ENCODE peak calls at places on chromosomes 16 and 17, in nine cellular contexts. One of them, this sample, is unnamed.

GRCh38 chr16:74439685-74440084 is 18.4 kb upstream of the CLEC18B start:
- DNase-seq in OCI-LY7: no peak
- DNase-seq in heart right ventricle: no peak
- DNase-seq in A673: no peak
- DNase-seq in left ventricle myocardium inferior: no peak
- DNase-seq in ovary: no peak
- DNase-seq in body of pancreas: no peak
- DNase-seq in CD8-positive, alpha-beta memory T cell: no peak
- DNase-seq in H1: no peak
- DNase-seq in this sample: no peak

GRCh38 chr16:3444032-3444388 is 530 bp downstream of the NAA60 start:
- DNase-seq in OCI-LY7: peak; percentile 51
- DNase-seq in heart right ventricle: no peak
- DNase-seq in A673: peak; percentile 72
- DNase-seq in left ventricle myocardium inferior: no peak
- DNase-seq in ovary: no peak
- DNase-seq in body of pancreas: no peak
- DNase-seq in CD8-positive, alpha-beta memory T cell: peak; percentile 31
- DNase-seq in H1: no peak
- DNase-seq in this sample: peak; percentile 71

GRCh38 chr17:35432176-35433074 is at the start of gene SLFN12:
- DNase-seq in OCI-LY7: no peak
- DNase-seq in heart right ventricle: peak; percentile 79
- DNase-seq in A673: peak; percentile 80
- DNase-seq in left ventricle myocardium inferior: peak; percentile 45
- DNase-seq in ovary: peak; percentile 74
- DNase-seq in body of pancreas: peak; percentile 70
- DNase-seq in CD8-positive, alpha-beta memory T cell: peak; percentile 68
- DNase-seq in H1: peak; percentile 71
- DNase-seq in this sample: peak; percentile 90

GRCh38 chr17:83151442-83152220 is 72.2 kb downstream of the METRNL start:
- DNase-seq in OCI-LY7: no peak
- DNase-seq in heart right ventricle: no peak
- DNase-seq in A673: no peak
- DNase-seq in left ventricle myocardium inferior: no peak
- DNase-seq in ovary: no peak
- DNase-seq in body of pancreas: no peak
- DNase-seq in CD8-positive, alpha-beta memory T cell: no peak
- DNase-seq in H1: no peak
- DNase-seq in this sample: no peak

GRCh38 chr17:77228224-77229215 is 87.8 kb downstream of the SEC14L1 start:
- DNase-seq in OCI-LY7: no peak
- DNase-seq in heart right ventricle: no peak
- DNase-seq in A673: no peak
- DNase-seq in left ventricle myocardium inferior: no peak
- DNase-seq in ovary: no peak
- DNase-seq in body of pancreas: no peak
- DNase-seq in CD8-positive, alpha-beta memory T cell: no peak
- DNase-seq in H1: no peak
- DNase-seq in this sample: no peak

GRCh38 chr17:6437466-6437865 is 2.5 kb upstream of the AIPL1 start:
- DNase-seq in OCI-LY7: no peak
- DNase-seq in heart right ventricle: no peak
- DNase-seq in A673: no peak
- DNase-seq in left ventricle myocardium inferior: no peak
- DNase-seq in ovary: no peak
- DNase-seq in body of pancreas: no peak
- DNase-seq in CD8-positive, alpha-beta memory T cell: no peak
- DNase-seq in H1: no peak
- DNase-seq in this sample: no peak

GRCh38 chr17:53353919-53354351 is 468.8 kb upstream of the KIF2B start:
- DNase-seq in OCI-LY7: no peak
- DNase-seq in heart right ventricle: peak; percentile 14
- DNase-seq in A673: no peak
- DNase-seq in left ventricle myocardium inferior: no peak
- DNase-seq in ovary: no peak
- DNase-seq in body of pancreas: peak; percentile 66
- DNase-seq in CD8-positive, alpha-beta memory T cell: no peak
- DNase-seq in H1: no peak
- DNase-seq in this sample: no peak

GRCh38 chr16:75761111-75761510 is 34.8 kb upstream of the CPHXL start:
- DNase-seq in OCI-LY7: peak; percentile 65
- DNase-seq in heart right ventricle: no peak
- DNase-seq in A673: peak; percentile 59
- DNase-seq in left ventricle myocardium inferior: no peak
- DNase-seq in ovary: no peak
- DNase-seq in body of pancreas: no peak
- DNase-seq in CD8-positive, alpha-beta memory T cell: no peak
- DNase-seq in H1: no peak
- DNase-seq in this sample: no peak

GRCh38 chr17:11005940-11006339 is 168.1 kb upstream of the PIRT start:
- DNase-seq in OCI-LY7: no peak
- DNase-seq in heart right ventricle: no peak
- DNase-seq in A673: no peak
- DNase-seq in left ventricle myocardium inferior: no peak
- DNase-seq in ovary: no peak
- DNase-seq in body of pancreas: no peak
- DNase-seq in CD8-positive, alpha-beta memory T cell: no peak
- DNase-seq in H1: no peak
- DNase-seq in this sample: no peak

GRCh38 chr17:11002417-11002816 is 164.5 kb upstream of the PIRT start:
- DNase-seq in OCI-LY7: no peak
- DNase-seq in heart right ventricle: no peak
- DNase-seq in A673: no peak
- DNase-seq in left ventricle myocardium inferior: no peak
- DNase-seq in ovary: no peak
- DNase-seq in body of pancreas: no peak
- DNase-seq in CD8-positive, alpha-beta memory T cell: no peak
- DNase-seq in H1: no peak
- DNase-seq in this sample: no peak

GRCh38 chr17:11006530-11006929 is 168.6 kb upstream of the PIRT start:
- DNase-seq in OCI-LY7: no peak
- DNase-seq in heart right ventricle: no peak
- DNase-seq in A673: no peak
- DNase-seq in left ventricle myocardium inferior: no peak
- DNase-seq in ovary: no peak
- DNase-seq in body of pancreas: no peak
- DNase-seq in CD8-positive, alpha-beta memory T cell: no peak
- DNase-seq in H1: no peak
- DNase-seq in this sample: no peak
- H3K9me3 ChIP-seq in OCI-LY7: no peaks in the 10 kb centered on the region
- H3K9me3 ChIP-seq in heart right ventricle: no peaks in the 10 kb centered on the region
- H3K9me3 ChIP-seq in A673: no peaks in the 10 kb centered on the region
- H3K9me3 ChIP-seq in left ventricle myocardium inferior: peaks cover 4% of the 10 kb centered on the region
- H3K9me3 ChIP-seq in ovary: no peaks in the 10 kb centered on the region
- H3K9me3 ChIP-seq in body of pancreas: no peaks in the 10 kb centered on the region
- H3K9me3 ChIP-seq in CD8-positive, alpha-beta memory T cell: no peaks in the 10 kb centered on the region
- H3K9me3 ChIP-seq in H1: no peaks in the 10 kb centered on the region
- H3K9me3 ChIP-seq in this sample: no peaks in the 10 kb centered on the region

GRCh38 chr17:67434061-67434525 is 57.0 kb downstream of the PITPNC1 start:
- DNase-seq in OCI-LY7: no peak
- DNase-seq in heart right ventricle: peak; percentile 74
- DNase-seq in A673: peak; percentile 81
- DNase-seq in left ventricle myocardium inferior: peak; percentile 54
- DNase-seq in ovary: no peak
- DNase-seq in body of pancreas: peak; percentile 13
- DNase-seq in CD8-positive, alpha-beta memory T cell: peak; percentile 76
- DNase-seq in H1: no peak
- DNase-seq in this sample: peak; percentile 32
- H3K27ac ChIP-seq in OCI-LY7: no peak overlapping the region
- H3K27ac ChIP-seq in heart right ventricle: peak overlapping the region; percentile 83
- H3K27ac ChIP-seq in A673: peak overlapping the region; percentile 18
- H3K27ac ChIP-seq in left ventricle myocardium inferior: peak overlapping the region; percentile 82
- H3K27ac ChIP-seq in ovary: no peak overlapping the region
- H3K27ac ChIP-seq in body of pancreas: no peak overlapping the region
- H3K27ac ChIP-seq in CD8-positive, alpha-beta memory T cell: peak overlapping the region; percentile 58
- H3K27ac ChIP-seq in H1: no peak overlapping the region
- H3K27ac ChIP-seq in this sample: peak overlapping the region; percentile 15

GRCh38 chr16:85483424-85483823 is 129.7 kb upstream of the GSE1 start:
- DNase-seq in OCI-LY7: no peak
- DNase-seq in heart right ventricle: no peak
- DNase-seq in A673: no peak
- DNase-seq in left ventricle myocardium inferior: no peak
- DNase-seq in ovary: no peak
- DNase-seq in body of pancreas: no peak
- DNase-seq in CD8-positive, alpha-beta memory T cell: no peak
- DNase-seq in H1: no peak
- DNase-seq in this sample: no peak
- H3K4me1 ChIP-seq in OCI-LY7: peaks cover 10% of the 10 kb centered on the region
- H3K4me1 ChIP-seq in heart right ventricle: peaks cover 5% of the 10 kb centered on the region
- H3K4me1 ChIP-seq in A673: peaks cover 8% of the 10 kb centered on the region
- H3K4me1 ChIP-seq in left ventricle myocardium inferior: peaks cover 8% of the 10 kb centered on the region
- H3K4me1 ChIP-seq in ovary: peaks cover 4% of the 10 kb centered on the region
- H3K4me1 ChIP-seq in body of pancreas: no peaks in the 10 kb centered on the region
- H3K4me1 ChIP-seq in CD8-positive, alpha-beta memory T cell: no peaks in the 10 kb centered on the region
- H3K4me1 ChIP-seq in H1: no peaks in the 10 kb centered on the region
- H3K4me1 ChIP-seq in this sample: no peaks in the 10 kb centered on the region

GRCh38 chr17:74359916-74360315 is 1.8 kb downstream of the BTBD17 start:
- DNase-seq in OCI-LY7: no peak
- DNase-seq in heart right ventricle: no peak
- DNase-seq in A673: no peak
- DNase-seq in left ventricle myocardium inferior: no peak
- DNase-seq in ovary: no peak
- DNase-seq in body of pancreas: no peak
- DNase-seq in CD8-positive, alpha-beta memory T cell: no peak
- DNase-seq in H1: no peak
- DNase-seq in this sample: no peak
- H3K9me3 ChIP-seq in OCI-LY7: no peaks in the 10 kb centered on the region
- H3K9me3 ChIP-seq in heart right ventricle: no peaks in the 10 kb centered on the region
- H3K9me3 ChIP-seq in A673: no peaks in the 10 kb centered on the region
- H3K9me3 ChIP-seq in left ventricle myocardium inferior: no peaks in the 10 kb centered on the region
- H3K9me3 ChIP-seq in ovary: no peaks in the 10 kb centered on the region
- H3K9me3 ChIP-seq in body of pancreas: no peaks in the 10 kb centered on the region
- H3K9me3 ChIP-seq in CD8-positive, alpha-beta memory T cell: no peaks in the 10 kb centered on the region
- H3K9me3 ChIP-seq in H1: no peaks in the 10 kb centered on the region
- H3K9me3 ChIP-seq in this sample: no peaks in the 10 kb centered on the region

GRCh38 chr16:50640919-50641817 is 39.9 kb downstream of the SNX20 start:
- DNase-seq in OCI-LY7: no peak
- DNase-seq in heart right ventricle: no peak
- DNase-seq in A673: no peak
- DNase-seq in left ventricle myocardium inferior: no peak
- DNase-seq in ovary: no peak
- DNase-seq in body of pancreas: no peak
- DNase-seq in CD8-positive, alpha-beta memory T cell: no peak
- DNase-seq in H1: no peak
- DNase-seq in this sample: no peak
- H3K27ac ChIP-seq in OCI-LY7: no peak overlapping the region
- H3K27ac ChIP-seq in heart right ventricle: no peak overlapping the region
- H3K27ac ChIP-seq in A673: no peak overlapping the region
- H3K27ac ChIP-seq in left ventricle myocardium inferior: no peak overlapping the region
- H3K27ac ChIP-seq in ovary: no peak overlapping the region
- H3K27ac ChIP-seq in body of pancreas: no peak overlapping the region
- H3K27ac ChIP-seq in CD8-positive, alpha-beta memory T cell: no peak overlapping the region
- H3K27ac ChIP-seq in H1: no peak overlapping the region
- H3K27ac ChIP-seq in this sample: no peak overlapping the region

GRCh38 chr17:9468532-9468931 is 107.1 kb downstream of the STX8 start:
- DNase-seq in OCI-LY7: no peak
- DNase-seq in heart right ventricle: no peak
- DNase-seq in A673: no peak
- DNase-seq in left ventricle myocardium inferior: no peak
- DNase-seq in ovary: no peak
- DNase-seq in body of pancreas: peak; percentile 51
- DNase-seq in CD8-positive, alpha-beta memory T cell: no peak
- DNase-seq in H1: no peak
- DNase-seq in this sample: no peak
- H3K4me1 ChIP-seq in OCI-LY7: no peaks in the 10 kb centered on the region
- H3K4me1 ChIP-seq in heart right ventricle: peaks cover 5% of the 10 kb centered on the region
- H3K4me1 ChIP-seq in A673: peaks cover 22% of the 10 kb centered on the region
- H3K4me1 ChIP-seq in left ventricle myocardium inferior: peaks cover 39% of the 10 kb centered on the region
- H3K4me1 ChIP-seq in ovary: no peaks in the 10 kb centered on the region
- H3K4me1 ChIP-seq in body of pancreas: peaks cover 15% of the 10 kb centered on the region
- H3K4me1 ChIP-seq in CD8-positive, alpha-beta memory T cell: peaks cover 19% of the 10 kb centered on the region
- H3K4me1 ChIP-seq in H1: no peaks in the 10 kb centered on the region
- H3K4me1 ChIP-seq in this sample: no peaks in the 10 kb centered on the region